ENCODE peak calls at places on chromosomes 13 and 19, in five cellular contexts. One of them, this sample, is unnamed.

GRCh38 chr19:16442386-16443276 is 29.1 kb downstream of the EPS15L1 start:
- DNase-seq in IMR-90: no peak
- DNase-seq in fibroblast of pulmonary artery: no peak
- DNase-seq in mucosa of descending colon: peak
- DNase-seq in breast epithelium: no peak
- DNase-seq in this sample: no peak

GRCh38 chr19:12800873-12801465 is 631 bp downstream of the PRDX2 start:
- DNase-seq in IMR-90: no peak
- DNase-seq in fibroblast of pulmonary artery: no peak
- DNase-seq in mucosa of descending colon: peak
- DNase-seq in breast epithelium: no peak
- DNase-seq in this sample: no peak

GRCh38 chr13:41568990-41569387 is 111.6 kb downstream of the RGCC start:
- DNase-seq in IMR-90: peak
- DNase-seq in fibroblast of pulmonary artery: peak
- DNase-seq in mucosa of descending colon: no peak
- DNase-seq in breast epithelium: no peak
- DNase-seq in this sample: no peak

GRCh38 chr19:10420444-10421239 is at the start of gene PDE4A:
- DNase-seq in IMR-90: no peak
- DNase-seq in fibroblast of pulmonary artery: peak
- DNase-seq in mucosa of descending colon: peak
- DNase-seq in breast epithelium: no peak
- DNase-seq in this sample: no peak

GRCh38 chr13:21528616-21529015 is 69.5 kb upstream of the ZDHHC20 start:
- DNase-seq in IMR-90: peak
- DNase-seq in fibroblast of pulmonary artery: peak
- DNase-seq in mucosa of descending colon: no peak
- DNase-seq in breast epithelium: no peak
- DNase-seq in this sample: peak

GRCh38 chr19:4453232-4454179 is 4.1 kb downstream of the UBXN6 start:
- DNase-seq in IMR-90: no peak
- DNase-seq in fibroblast of pulmonary artery: no peak
- DNase-seq in mucosa of descending colon: no peak
- DNase-seq in breast epithelium: no peak
- DNase-seq in this sample: no peak

GRCh38 chr13:75876371-75877050 is 240.4 kb downstream of the LMO7 start:
- DNase-seq in IMR-90: peak
- DNase-seq in fibroblast of pulmonary artery: peak
- DNase-seq in mucosa of descending colon: peak
- DNase-seq in breast epithelium: peak
- DNase-seq in this sample: no peak

GRCh38 chr13:39401091-39401647 is 201.8 kb downstream of the LHFPL6 start:
- DNase-seq in IMR-90: no peak
- DNase-seq in fibroblast of pulmonary artery: no peak
- DNase-seq in mucosa of descending colon: no peak
- DNase-seq in breast epithelium: no peak
- DNase-seq in this sample: no peak

GRCh38 chr13:110216403-110217041 is 90.4 kb downstream of the COL4A1 start:
- DNase-seq in IMR-90: peak
- DNase-seq in fibroblast of pulmonary artery: peak
- DNase-seq in mucosa of descending colon: no peak
- DNase-seq in breast epithelium: no peak
- DNase-seq in this sample: peak

GRCh38 chr13:103663996-103664395 is 597.8 kb upstream of the SLC10A2 start:
- DNase-seq in IMR-90: no peak
- DNase-seq in fibroblast of pulmonary artery: no peak
- DNase-seq in mucosa of descending colon: no peak
- DNase-seq in breast epithelium: peak
- DNase-seq in this sample: peak

GRCh38 chr19:38693380-38694223 is 46.2 kb downstream of the ACTN4 start:
- DNase-seq in IMR-90: peak
- DNase-seq in fibroblast of pulmonary artery: peak
- DNase-seq in mucosa of descending colon: no peak
- DNase-seq in breast epithelium: peak
- DNase-seq in this sample: peak

GRCh38 chr19:38698225-38699026 is 45.8 kb downstream of the CAPN12 start:
- DNase-seq in IMR-90: no peak
- DNase-seq in fibroblast of pulmonary artery: no peak
- DNase-seq in mucosa of descending colon: no peak
- DNase-seq in breast epithelium: no peak
- DNase-seq in this sample: no peak

GRCh38 chr13:104586010-104586746 is 1520.0 kb upstream of the SLC10A2 start:
- DNase-seq in IMR-90: peak
- DNase-seq in fibroblast of pulmonary artery: peak
- DNase-seq in mucosa of descending colon: no peak
- DNase-seq in breast epithelium: no peak
- DNase-seq in this sample: peak

GRCh38 chr13:42355118-42355840 is 83.3 kb downstream of the AKAP11 start:
- DNase-seq in IMR-90: no peak
- DNase-seq in fibroblast of pulmonary artery: no peak
- DNase-seq in mucosa of descending colon: no peak
- DNase-seq in breast epithelium: no peak
- DNase-seq in this sample: no peak

GRCh38 chr13:28470286-28470685 is 24.6 kb downstream of the FLT1 start:
- DNase-seq in IMR-90: no peak
- DNase-seq in fibroblast of pulmonary artery: peak
- DNase-seq in mucosa of descending colon: no peak
- DNase-seq in breast epithelium: no peak
- DNase-seq in this sample: no peak

GRCh38 chr19:8148088-8148409 is 1.3 kb downstream of the FBN3 start:
- DNase-seq in IMR-90: no peak
- DNase-seq in fibroblast of pulmonary artery: no peak
- DNase-seq in mucosa of descending colon: no peak
- DNase-seq in breast epithelium: no peak
- DNase-seq in this sample: no peak

GRCh38 chr13:20565120-20565736 is 1.7 kb upstream of the IFT88 start:
- DNase-seq in IMR-90: no peak
- DNase-seq in fibroblast of pulmonary artery: no peak
- DNase-seq in mucosa of descending colon: no peak
- DNase-seq in breast epithelium: no peak
- DNase-seq in this sample: no peak

GRCh38 chr13:51243832-51244231 is 21.6 kb downstream of the FAM124A start:
- DNase-seq in IMR-90: no peak
- DNase-seq in fibroblast of pulmonary artery: no peak
- DNase-seq in mucosa of descending colon: no peak
- DNase-seq in breast epithelium: no peak
- DNase-seq in this sample: no peak

GRCh38 chr19:56660381-56661105 is 11.0 kb downstream of the ZNF835 start:
- DNase-seq in IMR-90: no peak
- DNase-seq in fibroblast of pulmonary artery: no peak
- DNase-seq in mucosa of descending colon: no peak
- DNase-seq in breast epithelium: no peak
- DNase-seq in this sample: no peak
- TF ChIP-seq CTCF in IMR-90: no peak
- TF ChIP-seq CTCF in fibroblast of pulmonary artery: no peak
- TF ChIP-seq CTCF in mucosa of descending colon: no peak
- TF ChIP-seq CTCF in breast epithelium: no peak
- TF ChIP-seq CTCF in this sample: no peak

GRCh38 chr19:28166025-28166424 is 1046.9 kb downstream of the UQCRFS1 start:
- DNase-seq in IMR-90: no peak
- DNase-seq in fibroblast of pulmonary artery: no peak
- DNase-seq in mucosa of descending colon: no peak
- DNase-seq in breast epithelium: no peak
- DNase-seq in this sample: no peak
- H3K4me3 ChIP-seq in IMR-90: no peak
- H3K4me3 ChIP-seq in fibroblast of pulmonary artery: no peak
- H3K4me3 ChIP-seq in mucosa of descending colon: no peak
- H3K4me3 ChIP-seq in breast epithelium: no peak
- H3K4me3 ChIP-seq in this sample: no peak

DNA sequence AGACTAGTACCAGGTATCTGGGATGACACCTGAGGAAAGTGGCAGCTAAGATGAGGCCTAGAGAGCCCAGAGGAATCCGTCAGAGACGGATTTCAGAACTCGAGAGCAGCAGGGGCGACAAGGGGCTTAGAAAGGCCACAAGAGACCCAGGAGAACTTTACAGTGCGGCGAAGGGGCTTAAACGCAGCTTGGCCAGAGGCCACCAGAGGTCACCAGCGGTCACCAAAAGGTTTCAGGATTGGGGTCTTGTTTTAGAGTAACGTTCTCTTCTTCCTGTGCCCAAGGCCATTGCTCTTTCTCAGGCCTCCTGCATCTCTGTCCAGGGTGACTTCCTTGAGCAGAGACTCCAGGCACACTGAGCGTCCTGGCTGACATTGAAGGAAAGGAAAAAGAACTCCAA is 2.2 kb downstream of the ZSCAN22 start:
- DNase-seq in IMR-90: no peak
- DNase-seq in fibroblast of pulmonary artery: no peak
- DNase-seq in mucosa of descending colon: no peak
- DNase-seq in breast epithelium: no peak
- DNase-seq in this sample: no peak
- TF ChIP-seq CTCF in IMR-90: no peak
- TF ChIP-seq CTCF in fibroblast of pulmonary artery: no peak
- TF ChIP-seq CTCF in mucosa of descending colon: no peak
- TF ChIP-seq CTCF in breast epithelium: no peak
- TF ChIP-seq CTCF in this sample: no peak

GRCh38 chr19:1153891-1154730 is 20.0 kb downstream of the SBNO2 start:
- DNase-seq in IMR-90: no peak
- DNase-seq in fibroblast of pulmonary artery: no peak
- DNase-seq in mucosa of descending colon: no peak
- DNase-seq in breast epithelium: no peak
- DNase-seq in this sample: no peak

GRCh38 chr19:1154731-1155351 is 19.2 kb downstream of the SBNO2 start:
- DNase-seq in IMR-90: peak
- DNase-seq in fibroblast of pulmonary artery: peak
- DNase-seq in mucosa of descending colon: peak
- DNase-seq in breast epithelium: peak
- DNase-seq in this sample: no peak

GRCh38 chr19:1156305-1156801 is 17.7 kb downstream of the SBNO2 start:
- DNase-seq in IMR-90: no peak
- DNase-seq in fibroblast of pulmonary artery: peak
- DNase-seq in mucosa of descending colon: no peak
- DNase-seq in breast epithelium: no peak
- DNase-seq in this sample: no peak

GRCh38 chr19:1156830-1157615 is 17.0 kb downstream of the SBNO2 start:
- DNase-seq in IMR-90: no peak
- DNase-seq in fibroblast of pulmonary artery: no peak
- DNase-seq in mucosa of descending colon: no peak
- DNase-seq in breast epithelium: no peak
- DNase-seq in this sample: no peak

DNA sequence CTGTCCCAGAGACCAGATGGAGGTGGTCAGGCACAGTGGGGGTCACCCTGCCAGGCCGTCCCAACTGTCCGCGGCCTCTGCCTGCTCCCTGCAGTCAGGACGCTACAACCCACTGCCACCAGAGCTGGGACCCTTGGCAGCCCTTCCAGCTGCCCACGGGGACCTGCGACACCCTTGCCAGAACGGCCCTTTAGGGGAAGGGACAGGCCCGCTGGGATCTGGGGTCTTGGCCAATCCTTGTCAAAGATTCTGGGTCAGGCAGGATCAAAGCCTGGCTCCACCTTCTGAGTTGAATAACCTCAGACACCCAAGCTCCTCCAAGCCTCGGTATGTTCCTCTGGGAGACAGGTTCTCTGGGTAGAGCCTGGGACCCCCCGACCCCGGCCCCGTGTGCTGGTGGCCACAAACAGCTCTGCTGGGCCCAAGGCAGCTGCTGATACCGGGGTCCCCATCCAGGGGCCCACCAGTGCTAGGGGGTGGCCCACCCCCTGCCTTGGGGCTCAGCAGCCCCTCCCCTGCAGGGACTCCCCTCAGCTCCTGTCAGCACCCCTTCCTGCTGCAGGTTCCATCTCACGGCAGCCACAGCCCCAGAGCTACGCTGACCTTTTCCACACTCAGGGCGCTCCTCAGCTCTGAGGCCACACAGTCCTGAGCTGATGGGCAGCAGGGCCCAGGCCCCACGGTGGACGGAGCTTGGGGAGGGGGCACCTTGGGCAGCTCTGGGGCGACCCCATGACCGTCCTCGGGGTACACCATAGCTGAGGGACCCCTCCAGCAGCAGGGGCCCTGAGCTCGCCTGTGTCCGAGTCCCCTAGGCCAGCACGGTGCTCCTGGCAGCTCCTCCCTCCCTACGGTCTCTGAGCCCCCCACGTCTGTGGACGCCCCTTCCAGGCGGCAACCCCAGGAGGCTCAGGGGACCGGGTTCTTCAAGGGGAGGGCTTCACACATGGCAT is 18.4 kb downstream of the SBNO2 start:
- DNase-seq in IMR-90: no peak
- DNase-seq in fibroblast of pulmonary artery: peak
- DNase-seq in mucosa of descending colon: no peak
- DNase-seq in breast epithelium: no peak
- DNase-seq in this sample: no peak
- H3K4me3 ChIP-seq in IMR-90: no peak
- H3K4me3 ChIP-seq in fibroblast of pulmonary artery: peak
- H3K4me3 ChIP-seq in mucosa of descending colon: no peak
- H3K4me3 ChIP-seq in breast epithelium: peak
- H3K4me3 ChIP-seq in this sample: peak

GRCh38 chr13:91813255-91813654 is 414.8 kb downstream of the GPC5 start:
- DNase-seq in IMR-90: no peak
- DNase-seq in fibroblast of pulmonary artery: peak
- DNase-seq in mucosa of descending colon: no peak
- DNase-seq in breast epithelium: no peak
- DNase-seq in this sample: no peak

DNA sequence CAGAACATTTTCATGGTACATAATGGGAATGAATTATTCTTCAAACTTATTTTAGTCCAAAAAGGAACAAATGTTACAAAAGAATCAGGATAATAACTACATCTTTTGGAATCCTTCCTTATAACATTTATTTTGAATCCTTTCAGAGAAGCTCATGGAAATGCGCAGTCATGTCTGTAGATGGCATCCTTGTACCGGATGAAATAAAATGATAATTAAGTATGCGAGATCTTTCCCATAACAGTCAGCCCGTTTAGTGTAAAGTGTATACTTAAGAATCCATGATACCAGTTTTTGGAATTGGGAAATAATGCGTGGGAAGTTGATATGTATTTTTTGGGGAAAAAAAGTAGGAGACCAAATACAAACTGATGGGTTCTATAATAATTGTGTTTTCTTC is 418.8 kb downstream of the GPC5 start:
- DNase-seq in IMR-90: peak
- DNase-seq in fibroblast of pulmonary artery: peak
- DNase-seq in mucosa of descending colon: no peak
- DNase-seq in breast epithelium: no peak
- DNase-seq in this sample: no peak
- TF ChIP-seq CTCF in IMR-90: peak
- TF ChIP-seq CTCF in fibroblast of pulmonary artery: peak
- TF ChIP-seq CTCF in mucosa of descending colon: no peak
- TF ChIP-seq CTCF in breast epithelium: no peak
- TF ChIP-seq CTCF in this sample: peak

GRCh38 chr13:37492741-37493514 is 105.6 kb downstream of the POSTN start:
- DNase-seq in IMR-90: peak
- DNase-seq in fibroblast of pulmonary artery: peak
- DNase-seq in mucosa of descending colon: no peak
- DNase-seq in breast epithelium: peak
- DNase-seq in this sample: no peak
- H3K4me3 ChIP-seq in IMR-90: no peak
- H3K4me3 ChIP-seq in fibroblast of pulmonary artery: no peak
- H3K4me3 ChIP-seq in mucosa of descending colon: no peak
- H3K4me3 ChIP-seq in breast epithelium: no peak
- H3K4me3 ChIP-seq in this sample: no peak

DNA sequence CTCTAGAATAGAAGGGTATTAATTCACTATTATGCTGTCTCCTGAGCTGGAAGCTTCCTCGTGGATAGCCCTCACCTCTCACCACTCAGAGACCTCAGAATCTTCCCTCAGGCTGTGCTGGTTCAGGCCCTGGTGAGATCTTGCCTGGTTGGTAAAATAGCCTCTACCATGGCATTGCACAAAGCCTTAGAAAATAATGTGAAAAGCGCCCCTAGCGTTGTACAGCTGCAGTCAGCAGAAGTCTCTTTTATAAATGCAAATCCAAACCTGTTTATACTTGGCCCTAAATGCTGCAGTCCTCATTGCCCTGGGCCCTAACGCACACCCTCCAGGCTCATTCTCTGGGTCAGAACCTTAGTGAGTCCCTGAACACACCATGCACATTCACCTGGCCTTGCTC is 150.9 kb downstream of the KCTD15 start:
- DNase-seq in IMR-90: no peak
- DNase-seq in fibroblast of pulmonary artery: peak
- DNase-seq in mucosa of descending colon: no peak
- DNase-seq in breast epithelium: no peak
- DNase-seq in this sample: no peak
- TF ChIP-seq CTCF in IMR-90: peak
- TF ChIP-seq CTCF in fibroblast of pulmonary artery: peak
- TF ChIP-seq CTCF in mucosa of descending colon: no peak
- TF ChIP-seq CTCF in breast epithelium: no peak
- TF ChIP-seq CTCF in this sample: no peak

This sample was measured in epithelial cell of proximal tubule.